ENCODE peak calls at places on chromosomes 3 and 15, in eight cellular contexts. One of them, this sample, is unnamed.
A peak's percentile ranks its signal among the peaks of the same experiment; 100 is the strongest.

GRCh38 chr15:60744826-60745225 is 265.9 kb upstream of the ICE2 start:
- DNase-seq in pancreas: no peak
- DNase-seq in brain microvascular endothelial cell: no peak
- DNase-seq in AG09309: no peak
- DNase-seq in endothelial cell of umbilical vein: no peak
- DNase-seq in cardiac fibroblast: no peak
- DNase-seq in upper lobe of right lung: no peak
- DNase-seq in neural progenitor cell: no peak
- DNase-seq in this sample: no peak

GRCh38 chr3:64443553-64444331 is 218.5 kb upstream of the PRICKLE2 start:
- DNase-seq in cardiac fibroblast: peak; percentile 18
- DNase-seq in neural progenitor cell: no peak
- DNase-seq in brain microvascular endothelial cell: peak; percentile 33
- DNase-seq in AG09309: peak; percentile 64
- DNase-seq in upper lobe of right lung: no peak
- DNase-seq in pancreas: peak; percentile 27
- DNase-seq in endothelial cell of umbilical vein: no peak
- DNase-seq in this sample: no peak

GRCh38 chr15:45157974-45158373 is 28.2 kb downstream of the DUOX1 start:
- DNase-seq in brain microvascular endothelial cell: peak; percentile 65
- DNase-seq in cardiac fibroblast: peak; percentile 87
- DNase-seq in upper lobe of right lung: no peak
- DNase-seq in AG09309: peak; percentile 70
- DNase-seq in endothelial cell of umbilical vein: no peak
- DNase-seq in neural progenitor cell: peak; percentile 52
- DNase-seq in pancreas: no peak
- DNase-seq in this sample: peak; percentile 37

GRCh38 chr15:47293763-47294162 is 423.5 kb upstream of the SEMA6D start:
- DNase-seq in brain microvascular endothelial cell: peak; percentile 94
- DNase-seq in AG09309: peak; percentile 16
- DNase-seq in pancreas: peak; percentile 20
- DNase-seq in endothelial cell of umbilical vein: no peak
- DNase-seq in upper lobe of right lung: peak; percentile 74
- DNase-seq in neural progenitor cell: peak; percentile 40
- DNase-seq in cardiac fibroblast: peak; percentile 92
- DNase-seq in this sample: peak; percentile 94

GRCh38 chr3:103127116-103127630 is 692.4 kb downstream of the ZPLD1 start:
- DNase-seq in AG09309: no peak
- DNase-seq in pancreas: no peak
- DNase-seq in neural progenitor cell: no peak
- DNase-seq in cardiac fibroblast: no peak
- DNase-seq in upper lobe of right lung: no peak
- DNase-seq in brain microvascular endothelial cell: peak; percentile 2
- DNase-seq in endothelial cell of umbilical vein: no peak
- DNase-seq in this sample: no peak

GRCh38 chr3:126745760-126746394 is 41.8 kb downstream of the CHCHD6 start:
- DNase-seq in cardiac fibroblast: no peak
- DNase-seq in AG09309: no peak
- DNase-seq in neural progenitor cell: no peak
- DNase-seq in brain microvascular endothelial cell: no peak
- DNase-seq in upper lobe of right lung: peak; percentile 88
- DNase-seq in endothelial cell of umbilical vein: no peak
- DNase-seq in pancreas: peak; percentile 80
- DNase-seq in this sample: no peak

GRCh38 chr15:82159922-82160321 is 102.6 kb downstream of the EFL1 start:
- DNase-seq in neural progenitor cell: peak; percentile 5
- DNase-seq in pancreas: no peak
- DNase-seq in endothelial cell of umbilical vein: peak; percentile 39
- DNase-seq in AG09309: peak; percentile 87
- DNase-seq in upper lobe of right lung: no peak
- DNase-seq in brain microvascular endothelial cell: peak; percentile 100
- DNase-seq in cardiac fibroblast: peak; percentile 100
- DNase-seq in this sample: peak; percentile 99

GRCh38 chr3:25780618-25781017 is 2.6 kb downstream of the NGLY1 start:
- DNase-seq in neural progenitor cell: no peak
- DNase-seq in brain microvascular endothelial cell: no peak
- DNase-seq in upper lobe of right lung: no peak
- DNase-seq in AG09309: no peak
- DNase-seq in endothelial cell of umbilical vein: no peak
- DNase-seq in cardiac fibroblast: no peak
- DNase-seq in pancreas: no peak
- DNase-seq in this sample: no peak

GRCh38 chr15:62348528-62349087 is 183.5 kb upstream of the C2CD4B start:
- DNase-seq in endothelial cell of umbilical vein: no peak
- DNase-seq in AG09309: no peak
- DNase-seq in brain microvascular endothelial cell: no peak
- DNase-seq in neural progenitor cell: no peak
- DNase-seq in upper lobe of right lung: no peak
- DNase-seq in cardiac fibroblast: no peak
- DNase-seq in pancreas: no peak
- DNase-seq in this sample: no peak

GRCh38 chr3:147411235-147411607 is 2.1 kb downstream of the ZIC1 start:
- DNase-seq in brain microvascular endothelial cell: no peak
- DNase-seq in neural progenitor cell: peak; percentile 59
- DNase-seq in cardiac fibroblast: no peak
- DNase-seq in endothelial cell of umbilical vein: no peak
- DNase-seq in pancreas: no peak
- DNase-seq in AG09309: no peak
- DNase-seq in upper lobe of right lung: no peak
- DNase-seq in this sample: no peak

GRCh38 chr15:100663550-100664335 is 61.4 kb downstream of the ASB7 start:
- DNase-seq in endothelial cell of umbilical vein: peak; percentile 62
- DNase-seq in upper lobe of right lung: no peak
- DNase-seq in cardiac fibroblast: peak; percentile 21
- DNase-seq in neural progenitor cell: no peak
- DNase-seq in pancreas: no peak
- DNase-seq in brain microvascular endothelial cell: peak; percentile 13
- DNase-seq in AG09309: no peak
- DNase-seq in this sample: no peak

GRCh38 chr15:100658895-100659294 is 56.5 kb downstream of the ASB7 start:
- DNase-seq in cardiac fibroblast: no peak
- DNase-seq in upper lobe of right lung: no peak
- DNase-seq in pancreas: no peak
- DNase-seq in endothelial cell of umbilical vein: no peak
- DNase-seq in neural progenitor cell: no peak
- DNase-seq in brain microvascular endothelial cell: no peak
- DNase-seq in AG09309: no peak
- DNase-seq in this sample: no peak

GRCh38 chr15:100661161-100661560 is 58.8 kb downstream of the ASB7 start:
- DNase-seq in endothelial cell of umbilical vein: no peak
- DNase-seq in AG09309: no peak
- DNase-seq in brain microvascular endothelial cell: no peak
- DNase-seq in neural progenitor cell: no peak
- DNase-seq in pancreas: no peak
- DNase-seq in upper lobe of right lung: no peak
- DNase-seq in cardiac fibroblast: no peak
- DNase-seq in this sample: no peak

GRCh38 chr15:100665570-100665969 is 63.2 kb downstream of the ASB7 start:
- DNase-seq in upper lobe of right lung: no peak
- DNase-seq in brain microvascular endothelial cell: no peak
- DNase-seq in AG09309: no peak
- DNase-seq in cardiac fibroblast: peak; percentile 22
- DNase-seq in pancreas: no peak
- DNase-seq in neural progenitor cell: no peak
- DNase-seq in endothelial cell of umbilical vein: no peak
- DNase-seq in this sample: no peak

DNA sequence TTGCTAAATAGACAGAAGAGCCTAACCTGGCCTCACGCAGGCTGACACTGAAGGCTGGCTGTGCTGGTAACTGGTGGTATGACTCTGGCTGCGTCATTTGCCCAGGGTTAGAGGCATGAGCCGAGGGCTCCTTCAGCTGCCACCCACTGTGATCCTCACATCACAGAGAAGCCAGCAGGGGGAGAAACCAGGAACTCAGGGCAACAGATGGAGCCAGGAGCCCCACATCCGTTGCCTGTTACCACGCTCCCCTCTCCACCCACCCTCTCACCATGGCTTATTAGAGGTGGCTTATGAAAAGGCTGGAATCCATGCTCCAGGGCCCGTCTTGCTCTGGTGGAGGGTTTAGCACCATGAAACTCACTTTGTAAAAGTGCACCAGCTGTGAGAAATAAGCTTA is 60.7 kb downstream of the ASB7 start:
- DNase-seq in upper lobe of right lung: no peak
- DNase-seq in pancreas: no peak
- DNase-seq in neural progenitor cell: peak; percentile 76
- DNase-seq in cardiac fibroblast: no peak
- DNase-seq in endothelial cell of umbilical vein: no peak
- DNase-seq in AG09309: no peak
- DNase-seq in brain microvascular endothelial cell: no peak
- DNase-seq in this sample: no peak
- TF ChIP-seq CTCF in upper lobe of right lung: no peak
- TF ChIP-seq CTCF in pancreas: no peak
- TF ChIP-seq CTCF in neural progenitor cell: peak; percentile 37
- TF ChIP-seq CTCF in cardiac fibroblast: peak; percentile 29
- TF ChIP-seq CTCF in endothelial cell of umbilical vein: peak; percentile 24
- TF ChIP-seq CTCF in AG09309: peak; percentile 33
- TF ChIP-seq CTCF in brain microvascular endothelial cell: peak; percentile 69
- TF ChIP-seq CTCF in this sample: peak; percentile 56

DNA sequence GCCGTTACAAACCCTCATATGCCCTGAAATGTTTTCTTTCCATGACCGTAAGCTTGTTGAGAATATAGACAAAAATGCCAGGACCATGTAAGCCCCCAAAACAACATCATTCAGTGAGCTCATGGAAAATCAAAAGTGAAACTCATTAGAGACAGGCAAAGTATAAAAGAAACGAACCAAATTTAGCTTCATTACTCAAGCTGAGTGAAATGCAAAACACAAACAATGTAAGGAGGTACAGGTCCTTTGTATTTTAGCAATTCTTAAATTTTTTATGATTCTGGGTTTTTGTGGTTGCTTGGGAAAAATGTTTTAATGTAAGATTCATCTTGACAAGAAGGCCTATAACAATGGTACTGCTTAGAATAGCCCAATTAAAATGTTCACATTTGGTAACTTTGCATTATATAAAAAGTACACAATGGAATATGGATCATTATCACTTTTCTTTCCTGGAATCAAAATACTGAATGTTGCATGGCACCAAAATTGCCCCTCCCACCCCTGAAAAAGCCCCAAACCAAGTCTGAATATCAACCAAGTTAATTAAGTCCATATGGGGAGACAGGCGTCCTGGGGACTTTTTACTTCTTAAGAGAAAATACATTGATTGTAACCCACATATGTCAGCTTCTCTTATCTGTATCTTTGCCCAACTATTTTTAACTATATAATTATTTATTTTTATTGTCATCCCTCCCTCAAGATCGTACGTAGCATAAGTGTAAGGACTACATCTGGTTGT is 247.7 kb upstream of the CDIN1 start:
- DNase-seq in AG09309: peak; percentile 8
- DNase-seq in neural progenitor cell: no peak
- DNase-seq in cardiac fibroblast: peak; percentile 39
- DNase-seq in upper lobe of right lung: no peak
- DNase-seq in pancreas: no peak
- DNase-seq in endothelial cell of umbilical vein: no peak
- DNase-seq in brain microvascular endothelial cell: no peak
- DNase-seq in this sample: no peak
- H3K4me3 ChIP-seq in AG09309: no peak overlapping the region
- H3K4me3 ChIP-seq in neural progenitor cell: no peak overlapping the region
- H3K4me3 ChIP-seq in cardiac fibroblast: no peak overlapping the region
- H3K4me3 ChIP-seq in upper lobe of right lung: no peak overlapping the region
- H3K4me3 ChIP-seq in pancreas: no peak overlapping the region
- H3K4me3 ChIP-seq in endothelial cell of umbilical vein: no peak overlapping the region
- H3K4me3 ChIP-seq in brain microvascular endothelial cell: no peak overlapping the region
- H3K4me3 ChIP-seq in this sample: no peak overlapping the region

GRCh38 chr3:53696401-53697172 is 149.6 kb downstream of the CHDH start:
- DNase-seq in cardiac fibroblast: no peak
- DNase-seq in endothelial cell of umbilical vein: no peak
- DNase-seq in neural progenitor cell: no peak
- DNase-seq in AG09309: no peak
- DNase-seq in brain microvascular endothelial cell: no peak
- DNase-seq in upper lobe of right lung: no peak
- DNase-seq in pancreas: no peak
- DNase-seq in this sample: no peak
- TF ChIP-seq CTCF in cardiac fibroblast: no peak
- TF ChIP-seq CTCF in endothelial cell of umbilical vein: no peak
- TF ChIP-seq CTCF in neural progenitor cell: no peak
- TF ChIP-seq CTCF in AG09309: no peak
- TF ChIP-seq CTCF in brain microvascular endothelial cell: no peak
- TF ChIP-seq CTCF in upper lobe of right lung: peak; percentile 20
- TF ChIP-seq CTCF in pancreas: no peak
- TF ChIP-seq CTCF in this sample: peak; percentile 6

GRCh38 chr15:89997079-89997478 is 4.0 kb upstream of the ZNF710 start:
- DNase-seq in brain microvascular endothelial cell: no peak
- DNase-seq in cardiac fibroblast: no peak
- DNase-seq in pancreas: no peak
- DNase-seq in endothelial cell of umbilical vein: no peak
- DNase-seq in neural progenitor cell: no peak
- DNase-seq in upper lobe of right lung: no peak
- DNase-seq in AG09309: no peak
- DNase-seq in this sample: no peak

GRCh38 chr15:89999676-90000174 is 1.4 kb upstream of the ZNF710 start:
- DNase-seq in neural progenitor cell: peak; percentile 85
- DNase-seq in AG09309: no peak
- DNase-seq in upper lobe of right lung: peak; percentile 77
- DNase-seq in pancreas: peak; percentile 69
- DNase-seq in cardiac fibroblast: peak; percentile 22
- DNase-seq in endothelial cell of umbilical vein: no peak
- DNase-seq in brain microvascular endothelial cell: no peak
- DNase-seq in this sample: no peak

GRCh38 chr15:90000175-90000923 is 775 bp upstream of the ZNF710 start:
- DNase-seq in endothelial cell of umbilical vein: peak; percentile 37
- DNase-seq in upper lobe of right lung: peak; percentile 81
- DNase-seq in pancreas: peak; percentile 61
- DNase-seq in neural progenitor cell: peak; percentile 69
- DNase-seq in brain microvascular endothelial cell: no peak
- DNase-seq in AG09309: no peak
- DNase-seq in cardiac fibroblast: peak; percentile 33
- DNase-seq in this sample: no peak

GRCh38 chr15:89998141-89998661 is 2.9 kb upstream of the ZNF710 start:
- DNase-seq in brain microvascular endothelial cell: peak; percentile 77
- DNase-seq in endothelial cell of umbilical vein: peak; percentile 46
- DNase-seq in pancreas: peak; percentile 88
- DNase-seq in upper lobe of right lung: no peak
- DNase-seq in AG09309: no peak
- DNase-seq in neural progenitor cell: no peak
- DNase-seq in cardiac fibroblast: peak; percentile 86
- DNase-seq in this sample: no peak

DNA sequence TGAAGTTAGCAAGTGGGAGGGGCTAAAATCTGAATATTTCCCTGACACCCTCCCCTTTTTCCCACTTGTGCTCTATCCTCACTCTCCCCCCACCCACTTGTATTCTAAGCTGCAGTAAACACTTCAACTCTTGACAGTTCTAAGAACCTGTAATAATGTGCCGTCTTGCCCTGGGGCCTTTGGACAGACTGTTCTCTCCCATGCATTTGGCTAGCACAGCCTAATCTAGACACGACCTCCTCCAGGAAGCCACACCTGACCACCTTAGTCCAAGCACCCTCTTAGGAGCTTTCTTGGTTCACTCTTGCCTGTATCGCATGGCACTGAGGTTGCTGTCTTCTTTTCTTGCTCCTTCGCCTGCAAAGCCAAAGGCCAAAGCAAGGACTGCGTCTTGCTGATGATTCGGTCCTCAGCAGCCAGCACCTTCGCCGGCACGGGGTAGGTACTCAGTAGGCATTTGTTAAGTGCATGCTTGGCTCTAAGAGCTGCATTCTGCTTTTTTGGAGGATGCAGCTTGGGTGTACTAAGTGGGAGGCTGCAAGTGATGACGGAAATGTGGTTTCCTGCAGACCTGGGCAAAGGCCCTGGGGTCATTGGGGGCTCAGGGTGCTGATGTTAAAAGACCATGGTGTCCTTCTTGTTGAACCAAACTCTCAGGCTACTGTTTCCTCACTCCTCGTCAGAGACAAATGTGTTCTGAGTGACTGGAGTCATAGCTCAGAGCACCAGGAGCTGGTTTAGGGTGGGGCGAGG is 2.0 kb upstream of the ZNF710 start:
- DNase-seq in pancreas: no peak
- DNase-seq in brain microvascular endothelial cell: no peak
- DNase-seq in AG09309: no peak
- DNase-seq in cardiac fibroblast: no peak
- DNase-seq in endothelial cell of umbilical vein: no peak
- DNase-seq in neural progenitor cell: no peak
- DNase-seq in upper lobe of right lung: peak; percentile 62
- DNase-seq in this sample: no peak
- H3K4me3 ChIP-seq in pancreas: no peak overlapping the region
- H3K4me3 ChIP-seq in brain microvascular endothelial cell: no peak overlapping the region
- H3K4me3 ChIP-seq in AG09309: no peak overlapping the region
- H3K4me3 ChIP-seq in cardiac fibroblast: no peak overlapping the region
- H3K4me3 ChIP-seq in endothelial cell of umbilical vein: no peak overlapping the region
- H3K4me3 ChIP-seq in neural progenitor cell: peak overlapping the region; percentile 66
- H3K4me3 ChIP-seq in upper lobe of right lung: peak overlapping the region; percentile 67
- H3K4me3 ChIP-seq in this sample: no peak overlapping the region